ENCODE peak calls at places on chromosomes 13 and 19, in four cellular contexts. X is cardiac fibroblast, L is uterus, V is fibroblast of the aortic adventitia. O is an unnamed sample.

GRCh38 chr13:77180011-77180410 is 146.9 kb downstream of the MYCBP2 start:
- DNase-seq in V (no peak), X (no peak), L (no peak), O (no peak)

GRCh38 chr13:22915442-22916082 is 265.2 kb upstream of the SGCG start:
- DNase-seq in X (peak), V (peak), L (peak), O (peak)

GRCh38 chr19:5823579-5824281 is 15.8 kb downstream of the FUT6 start:
- DNase-seq in X (no peak), L (no peak), V (no peak), O (no peak)

GRCh38 chr13:74850893-74851292 is 631.1 kb downstream of the TBC1D4 start:
- DNase-seq in L (no peak), X (no peak), V (no peak), O (no peak)

GRCh38 chr13:100634686-100635085 is 39.9 kb downstream of the TMTC4 start:
- DNase-seq in X (no peak), V (no peak), L (no peak), O (no peak)

GRCh38 chr13:46185634-46186033 is 3.7 kb upstream of the LCP1 start:
- DNase-seq in V (no peak), X (no peak), L (no peak), O (no peak)

GRCh38 chr13:106565127-106565775 is 2.7 kb downstream of the ARGLU1 start:
- DNase-seq in L (no peak), X (no peak), V (no peak), O (no peak)

GRCh38 chr13:36074659-36075058 is 56.5 kb downstream of the DCLK1 start:
- DNase-seq in L (no peak), V (no peak), X (peak), O (no peak)

GRCh38 chr19:8578642-8579265 is 1.5 kb upstream of the MYO1F start:
- DNase-seq in V (peak), X (peak), L (peak), O (peak)

GRCh38 chr19:30498707-30499106 is 126.5 kb downstream of the ZNF536 start:
- DNase-seq in X (no peak), L (no peak), V (no peak), O (no peak)

GRCh38 chr13:57123660-57124059 is 17.1 kb upstream of the PRR20A start:
- DNase-seq in V (no peak), L (no peak), X (peak), O (no peak)

GRCh38 chr19:33767898-33768413 is 28.7 kb upstream of the KCTD15 start:
- DNase-seq in V (peak), L (no peak), X (peak), O (no peak)
- TF ChIP-seq CTCF in V (no peak), L (no peak), X (peak), O (peak)

DNA sequence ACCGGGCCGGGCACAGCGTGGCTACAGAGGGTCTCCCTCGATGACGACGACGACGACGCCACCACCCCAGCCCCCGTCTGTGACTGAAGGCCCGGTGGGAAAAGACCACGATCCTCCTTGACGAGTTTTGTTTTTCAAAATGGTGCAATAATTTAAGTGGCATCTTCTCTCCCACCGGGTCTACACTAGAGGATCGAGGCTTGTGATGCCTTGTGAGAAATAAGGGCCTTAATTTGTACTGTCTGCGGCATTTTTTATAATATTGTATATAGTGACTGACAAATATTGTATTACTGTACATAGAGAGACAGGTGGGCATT is 2.5 kb downstream of the KLF2 start:
- DNase-seq in X (no peak), V (peak), L (no peak), O (peak)
- H3K4me3 ChIP-seq in X (peak), V (peak), L (peak), O (peak)

GRCh38 chr13:51865838-51866237 is 4.1 kb downstream of the CCDC70 start:
- DNase-seq in V (no peak), X (no peak), L (no peak), O (no peak)
- TF ChIP-seq CTCF in V (no peak), X (no peak), L (no peak), O (no peak)

GRCh38 chr13:23966691-23967615 is 69.7 kb upstream of the C1QTNF9B start:
- DNase-seq in X (peak), L (no peak), V (peak), O (no peak)
- H3K4me3 ChIP-seq in X (no peak), L (peak), V (peak), O (no peak)

DNA sequence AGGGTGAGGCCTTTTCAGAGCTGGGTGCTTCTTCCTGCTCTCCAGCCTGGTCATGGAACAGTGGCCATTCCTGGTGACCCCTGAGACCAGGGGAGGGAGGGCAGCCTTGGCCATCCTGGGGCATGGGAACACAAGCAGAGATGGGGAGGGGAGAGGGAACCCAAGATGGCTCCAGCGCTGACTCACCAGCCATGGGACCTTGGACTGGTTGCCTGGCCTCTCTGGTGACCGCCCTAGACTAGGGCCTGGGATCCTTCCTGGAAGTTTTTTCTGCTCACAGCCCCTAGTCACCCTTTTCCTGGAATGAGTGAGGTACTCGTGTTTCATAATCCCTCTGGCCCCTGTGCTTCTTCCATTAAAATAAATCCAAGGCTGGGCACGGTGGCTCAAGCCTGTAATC is 3.3 kb upstream of the OPA3 start:
- DNase-seq in X (no peak), V (no peak), L (no peak), O (no peak)
- TF ChIP-seq CTCF in X (no peak), V (no peak), L (no peak), O (no peak)

GRCh38 chr19:35715981-35716734 is 1.6 kb upstream of the KMT2B start:
- DNase-seq in V (no peak), L (peak), X (no peak), O (peak)

GRCh38 chr19:35713904-35714440 is 3.8 kb upstream of the KMT2B start:
- DNase-seq in V (no peak), X (no peak), L (no peak), O (no peak)

GRCh38 chr19:35712910-35713845 is 4.6 kb upstream of the KMT2B start:
- DNase-seq in V (no peak), X (no peak), L (no peak), O (no peak)

GRCh38 chr19:35715355-35715809 is 2.4 kb upstream of the KMT2B start:
- DNase-seq in V (no peak), X (no peak), L (peak), O (no peak)

DNA sequence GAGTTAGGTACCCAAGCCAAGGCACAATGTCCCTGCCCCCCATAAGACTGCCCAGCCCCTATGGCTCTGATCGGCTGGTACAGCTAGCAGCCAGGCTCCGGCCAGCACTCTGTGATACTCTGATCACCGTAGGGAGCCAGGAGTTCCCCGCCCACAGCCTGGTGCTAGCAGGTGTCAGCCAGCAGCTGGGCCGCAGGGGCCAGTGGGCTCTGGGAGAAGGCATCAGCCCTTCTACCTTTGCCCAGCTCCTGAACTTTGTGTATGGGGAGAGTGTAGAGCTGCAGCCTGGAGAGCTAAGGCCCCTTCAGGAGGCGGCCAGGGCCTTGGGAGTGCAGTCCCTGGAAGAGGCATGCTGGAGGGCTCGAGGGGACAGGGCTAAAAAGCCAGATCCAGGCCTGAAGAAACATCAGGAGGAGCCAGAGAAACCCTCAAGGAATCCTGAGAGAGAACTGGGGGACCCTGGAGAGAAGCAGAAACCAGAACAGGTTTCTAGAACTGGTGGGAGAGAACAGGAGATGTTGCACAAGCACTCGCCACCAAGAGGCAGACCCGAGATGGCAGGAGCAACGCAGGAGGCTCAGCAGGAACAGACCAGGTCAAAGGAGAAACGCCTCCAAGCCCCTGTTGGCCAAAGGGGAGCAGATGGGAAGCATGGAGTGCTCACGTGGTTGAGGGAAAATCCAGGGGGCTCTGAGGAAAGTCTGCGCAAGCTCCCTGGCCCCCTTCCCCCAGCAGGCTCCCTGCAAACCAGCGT is 3.0 kb upstream of the KMT2B start:
- DNase-seq in V (no peak), X (no peak), L (no peak), O (no peak)
- H3K4me3 ChIP-seq in V (no peak), X (no peak), L (no peak), O (no peak)